ENCODE peak calls at places on chromosomes 16 and 17, in four cellular contexts. One of them, this sample, is unnamed.

GRCh38 chr16:12147681-12148479 is 171.3 kb downstream of the SNX29 start:
- DNase-seq in NCI-H748 treated with DMSO at 0.1 percent for 48 hours: no peak
- DNase-seq in CD4-positive, alpha-beta T cell: no peak
- DNase-seq in gastrocnemius medialis: no peak
- DNase-seq in this sample: no peak

GRCh38 chr17:691423-691822 is 23.2 kb downstream of the VPS53 start:
- DNase-seq in NCI-H748 treated with DMSO at 0.1 percent for 48 hours: no peak
- DNase-seq in CD4-positive, alpha-beta T cell: no peak
- DNase-seq in gastrocnemius medialis: no peak
- DNase-seq in this sample: peak

GRCh38 chr16:68776821-68777485 is 39.9 kb downstream of the CDH1 start:
- DNase-seq in NCI-H748 treated with DMSO at 0.1 percent for 48 hours: no peak
- DNase-seq in CD4-positive, alpha-beta T cell: no peak
- DNase-seq in gastrocnemius medialis: no peak
- DNase-seq in this sample: peak

GRCh38 chr17:50631195-50631907 is 3.3 kb upstream of the ABCC3 start:
- DNase-seq in NCI-H748 treated with DMSO at 0.1 percent for 48 hours: no peak
- DNase-seq in CD4-positive, alpha-beta T cell: no peak
- DNase-seq in gastrocnemius medialis: no peak
- DNase-seq in this sample: no peak

GRCh38 chr17:45021607-45022287 is 29.7 kb downstream of the DCAKD start:
- DNase-seq in NCI-H748 treated with DMSO at 0.1 percent for 48 hours: peak
- DNase-seq in CD4-positive, alpha-beta T cell: peak
- DNase-seq in gastrocnemius medialis: peak
- DNase-seq in this sample: peak

GRCh38 chr16:84462296-84463210 is 41.9 kb downstream of the MEAK7 start:
- DNase-seq in NCI-H748 treated with DMSO at 0.1 percent for 48 hours: no peak
- DNase-seq in CD4-positive, alpha-beta T cell: peak
- DNase-seq in gastrocnemius medialis: no peak
- DNase-seq in this sample: no peak

GRCh38 chr16:31181102-31181830 is 1.3 kb downstream of the FUS start:
- DNase-seq in NCI-H748 treated with DMSO at 0.1 percent for 48 hours: no peak
- DNase-seq in CD4-positive, alpha-beta T cell: no peak
- DNase-seq in gastrocnemius medialis: no peak
- DNase-seq in this sample: peak

GRCh38 chr16:11583889-11584565 is 2.7 kb downstream of the LITAF start:
- DNase-seq in NCI-H748 treated with DMSO at 0.1 percent for 48 hours: no peak
- DNase-seq in CD4-positive, alpha-beta T cell: no peak
- DNase-seq in gastrocnemius medialis: no peak
- DNase-seq in this sample: no peak

This sample was measured in adipocyte.